ENCODE peak calls at places on chromosome 10, in eight cellular contexts. F is esophagus squamous epithelium, P is transverse colon, W is prostate gland, R is gastrocnemius medialis, V is ovary, H is lower leg skin, J is A549. E is an unnamed sample.

GRCh38 chr10:15719899-15720634 is at the start of gene ITGA8:
- DNase-seq in V (peak; percentile 45), P (peak; percentile 47), J (peak; percentile 20), F (no peak), R (no peak), W (peak; percentile 9), H (no peak), E (peak; percentile 66)

GRCh38 chr10:109837384-109837783 is 85.9 kb downstream of the XPNPEP1 start:
- DNase-seq in P (no peak), V (no peak), R (no peak), H (no peak), W (no peak), J (no peak), F (no peak), E (no peak)

GRCh38 chr10:87608756-87609155 is 50.9 kb upstream of the PAPSS2 start:
- DNase-seq in V (no peak), F (no peak), W (no peak), J (no peak), R (no peak), P (no peak), H (no peak), E (no peak)

GRCh38 chr10:34254596-34254995 is 560.5 kb downstream of the PARD3 start:
- DNase-seq in V (no peak), R (no peak), F (no peak), P (peak; percentile 21), W (no peak), J (peak; percentile 48), H (no peak), E (no peak)

GRCh38 chr10:4109469-4109868 is 324.5 kb upstream of the KLF6 start:
- DNase-seq in F (no peak), W (no peak), H (no peak), P (no peak), V (no peak), J (no peak), R (no peak), E (no peak)

GRCh38 chr10:77909755-77910375 is 16.7 kb downstream of the DLG5 start:
- DNase-seq in F (no peak), H (no peak), R (peak; percentile 38), J (peak; percentile 66), V (no peak), W (no peak), P (peak; percentile 66), E (no peak)

GRCh38 chr10:91389636-91390512 is 20.3 kb upstream of the HECTD2 start:
- DNase-seq in F (no peak), R (no peak), J (peak; percentile 16), W (peak; percentile 36), P (no peak), H (no peak), V (no peak), E (no peak)

GRCh38 chr10:120998251-120998650 is 147.1 kb downstream of the WDR11 start:
- DNase-seq in P (no peak), V (no peak), R (no peak), H (no peak), F (no peak), W (no peak), J (no peak), E (no peak)

GRCh38 chr10:111338035-111338434 is 261.2 kb downstream of the ADRA2A start:
- DNase-seq in F (no peak), V (no peak), W (no peak), H (no peak), P (no peak), J (no peak), R (no peak), E (no peak)

GRCh38 chr10:82942572-82943091 is 1067.6 kb downstream of the NRG3 start:
- DNase-seq in P (no peak), F (no peak), W (no peak), V (peak; percentile 54), H (no peak), R (peak; percentile 11), J (no peak), E (no peak)

GRCh38 chr10:119688033-119688508 is 36.9 kb downstream of the BAG3 start:
- DNase-seq in F (no peak), W (no peak), P (no peak), J (no peak), H (no peak), R (no peak), V (no peak), E (no peak)

GRCh38 chr10:70193391-70193844 is 23.1 kb upstream of the SAR1A start:
- DNase-seq in P (no peak), V (no peak), H (no peak), J (no peak), F (no peak), R (no peak), W (no peak), E (no peak)

GRCh38 chr10:121645696-121646095 is 47.5 kb upstream of the FGFR2 start:
- DNase-seq in P (no peak), R (no peak), V (no peak), W (no peak), J (no peak), F (no peak), H (no peak), E (no peak)

GRCh38 chr10:103710490-103710889 is 144.9 kb downstream of the SH3PXD2A start:
- DNase-seq in R (no peak), F (no peak), W (no peak), V (no peak), H (no peak), J (no peak), P (no peak), E (no peak)

GRCh38 chr10:122078965-122079401 is 90.0 kb downstream of the TACC2 start:
- DNase-seq in F (no peak), W (no peak), P (no peak), J (no peak), R (no peak), V (no peak), H (no peak), E (peak; percentile 75)

GRCh38 chr10:71797533-71798307 is 24.4 kb upstream of the VSIR start:
- DNase-seq in P (no peak), F (no peak), H (no peak), J (no peak), R (no peak), V (peak; percentile 10), W (no peak), E (no peak)

GRCh38 chr10:101130984-101131961 is at the start of gene TLX1:
- DNase-seq in H (no peak), J (no peak), V (no peak), F (no peak), R (no peak), P (no peak), W (no peak), E (no peak)

GRCh38 chr10:102674566-102674965 is 30.3 kb downstream of the TRIM8 start:
- DNase-seq in V (no peak), W (no peak), F (no peak), P (no peak), J (no peak), R (no peak), H (no peak), E (no peak)
- TF ChIP-seq CTCF in V (no peak), W (no peak), F (no peak), P (no peak), J (no peak), R (no peak), H (no peak), E (no peak)

DNA sequence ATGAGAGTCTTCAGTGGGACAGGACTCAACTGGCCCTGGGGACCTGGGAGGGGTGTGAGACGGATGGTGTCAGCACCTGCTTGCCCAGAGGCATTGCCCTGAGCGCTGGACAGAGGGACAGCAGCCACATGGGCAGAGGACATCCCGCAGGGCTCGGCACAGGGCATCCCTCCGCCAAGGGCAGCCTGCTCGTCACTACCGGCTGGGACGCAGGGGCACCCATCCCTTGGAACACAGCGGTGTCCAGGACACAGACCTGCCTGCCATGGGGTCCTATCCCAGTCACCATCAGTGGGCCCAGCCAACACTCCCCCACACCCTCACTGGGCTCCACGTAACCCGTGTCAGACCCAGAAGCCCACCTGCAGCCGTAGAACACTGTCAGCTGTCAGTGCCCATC is 109.3 kb downstream of the LARP4B start:
- DNase-seq in F (no peak), J (no peak), V (no peak), R (no peak), H (no peak), W (no peak), P (no peak), E (no peak)
- TF ChIP-seq POLR2A in F (no peak), J (no peak), V (no peak), R (no peak), H (no peak), W (no peak), P (no peak), E (no peak)

DNA sequence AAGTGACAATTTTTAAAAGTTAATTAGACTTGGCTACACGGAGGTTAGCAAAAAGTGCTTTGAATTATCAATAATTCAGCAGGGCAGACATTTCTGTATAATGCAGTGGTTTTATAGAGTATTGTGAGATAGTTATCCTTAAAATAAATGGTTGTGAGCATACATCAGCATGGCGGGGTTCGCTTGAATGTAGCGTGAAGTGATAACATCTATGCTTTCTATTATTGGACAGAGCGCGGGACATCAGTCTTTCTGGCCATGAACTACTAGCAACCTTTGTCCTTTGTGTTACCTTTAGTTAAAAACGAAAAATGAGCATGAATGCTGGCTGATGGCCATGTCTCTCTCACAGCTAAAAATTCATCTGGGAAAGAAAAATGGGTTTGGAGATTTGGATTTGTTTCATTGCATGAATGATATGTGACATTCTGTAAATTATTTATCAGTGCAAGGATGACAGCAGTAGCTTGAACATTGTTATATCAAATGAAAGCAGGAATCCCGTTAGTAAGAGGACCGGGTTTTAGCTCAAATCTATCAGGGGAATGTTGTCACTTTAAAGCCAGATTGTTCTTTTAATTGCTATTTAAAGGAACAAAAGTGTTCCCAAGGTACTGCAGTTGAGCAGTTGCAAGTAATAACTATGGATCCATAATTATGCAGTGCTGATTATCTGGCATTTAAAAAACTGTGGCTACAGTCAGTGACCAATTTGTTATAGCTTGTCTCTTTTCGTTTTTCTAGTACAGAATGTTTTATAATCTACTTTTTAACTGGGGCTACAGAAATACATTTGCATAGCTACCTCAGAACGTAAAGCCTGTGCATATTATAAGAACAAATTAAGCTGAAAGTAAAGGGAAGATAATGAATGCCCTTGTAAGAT is 131.0 kb downstream of the KAT6B start:
- DNase-seq in F (no peak), J (no peak), W (no peak), R (no peak), V (no peak), P (no peak), H (no peak), E (no peak)
- TF ChIP-seq CTCF in F (no peak), J (no peak), W (no peak), R (no peak), V (no peak), P (no peak), H (no peak), E (no peak)

DNA sequence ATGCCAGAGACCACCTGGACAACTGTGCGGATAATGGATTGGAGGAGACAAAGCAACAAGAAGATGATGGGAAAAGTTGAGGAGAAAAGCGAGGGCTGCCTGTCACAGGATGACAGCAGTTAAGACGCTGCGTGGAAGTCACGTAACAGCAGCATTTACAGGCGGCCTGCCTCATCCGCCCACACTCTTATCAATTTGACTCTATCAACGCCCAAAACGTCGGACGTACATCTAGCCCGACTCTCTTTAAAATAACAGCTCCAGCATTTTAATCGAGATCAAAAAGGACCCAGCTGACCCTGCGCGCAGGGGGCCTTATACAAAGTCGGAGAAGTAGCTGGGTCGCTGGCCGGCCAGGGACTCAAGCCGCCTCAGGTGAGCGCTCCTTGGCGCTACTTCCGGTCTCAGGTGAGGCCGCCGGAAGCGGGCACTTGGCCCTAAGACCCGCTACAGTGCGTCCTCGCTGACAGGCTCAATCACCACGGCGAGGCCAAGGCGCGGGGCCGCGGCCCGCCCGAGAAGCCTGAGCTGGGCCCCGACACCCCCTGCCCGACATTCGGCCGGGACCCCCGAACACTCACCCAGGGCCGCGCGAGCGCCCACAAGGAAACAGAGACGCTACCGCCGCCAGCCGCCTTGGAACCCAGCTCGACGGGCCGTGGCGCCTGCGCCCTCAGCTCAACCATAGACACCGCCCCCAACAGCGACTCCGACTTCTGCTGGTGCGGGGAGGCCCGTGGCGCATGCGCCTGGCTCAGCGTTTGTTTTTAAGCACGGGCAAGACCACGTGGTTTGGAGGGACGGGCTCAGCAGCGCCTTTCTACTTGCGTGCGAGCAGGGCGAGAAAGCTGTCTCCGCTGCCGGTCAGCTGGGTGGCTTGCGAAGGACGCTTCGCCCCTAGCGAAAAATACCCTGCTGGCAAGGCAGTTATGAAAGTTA is at the start of gene ERCC6:
- DNase-seq in W (peak; percentile 97), F (peak; percentile 85), H (peak; percentile 98), V (peak; percentile 97), R (peak; percentile 98), P (peak; percentile 98), J (peak; percentile 99), E (peak; percentile 99)
- TF ChIP-seq POLR2A in W (peak; percentile 81), F (peak; percentile 64), H (no peak), V (peak; percentile 43), R (peak; percentile 79), P (peak; percentile 84), J (peak; percentile 76), E (peak; percentile 76)